ENCODE peak calls at places on chromosome 1, in seven cellular contexts. R is testis; V is naive thymus-derived CD4-positive, alpha-beta T cell; Z is neural progenitor cell; Q is body of pancreas; A is sigmoid colon; O is cardiac muscle cell. F is an unnamed sample.

GRCh38 chr1:114088392-114089299 is 65.0 kb downstream of the SYT6 start:
- DNase-seq in R (no peak), V (no peak), Z (no peak), Q (no peak), A (no peak), O (no peak), F (no peak)

GRCh38 chr1:67489643-67490042 is 59.4 kb upstream of the SERBP1 start:
- DNase-seq in R (no peak), V (no peak), Z (peak; percentile 39), Q (peak; percentile 11), A (no peak), O (peak; percentile 30), F (no peak)

GRCh38 chr1:202078211-202078610 is 44.5 kb upstream of the GPR37L1 start:
- DNase-seq in R (no peak), V (no peak), Z (no peak), Q (no peak), A (no peak), O (no peak), F (peak; percentile 80)

GRCh38 chr1:89635825-89636815 is 3.2 kb downstream of the LRRC8C start:
- DNase-seq in R (no peak), V (no peak), Z (no peak), Q (no peak), A (no peak), O (no peak), F (no peak)

GRCh38 chr1:239998312-239998649 is 93.4 kb upstream of the FMN2 start:
- DNase-seq in R (no peak), V (no peak), Z (no peak), Q (no peak), A (no peak), O (no peak), F (no peak)

GRCh38 chr1:105073660-105074059 is 1324.0 kb downstream of the AMY1C start:
- DNase-seq in R (no peak), V (no peak), Z (no peak), Q (no peak), A (no peak), O (no peak), F (no peak)

GRCh38 chr1:240522122-240522822 is 89.7 kb downstream of the GREM2 start:
- DNase-seq in R (no peak), V (no peak), Z (no peak), Q (no peak), A (no peak), O (no peak), F (no peak)

GRCh38 chr1:79259390-79260336 is 253.1 kb upstream of the ADGRL4 start:
- DNase-seq in R (no peak), V (no peak), Z (peak; percentile 27), Q (no peak), A (no peak), O (peak; percentile 32), F (no peak)

GRCh38 chr1:18373882-18374493 is 106.7 kb upstream of the KLHDC7A start:
- DNase-seq in R (peak; percentile 62), V (no peak), Z (peak; percentile 75), Q (peak; percentile 9), A (no peak), O (peak; percentile 63), F (no peak)

GRCh38 chr1:229129306-229130027 is 141.4 kb upstream of the RAB4A start:
- DNase-seq in R (no peak), V (no peak), Z (no peak), Q (no peak), A (no peak), O (no peak), F (no peak)

GRCh38 chr1:41534181-41535076 is 49.9 kb upstream of the EDN2 start:
- DNase-seq in R (no peak), V (no peak), Z (no peak), Q (no peak), A (peak; percentile 26), O (no peak), F (no peak)

GRCh38 chr1:244834596-244835275 is 722 bp upstream of the COX20 start:
- DNase-seq in R (peak; percentile 88), V (no peak), Z (no peak), Q (peak; percentile 90), A (peak; percentile 94), O (peak; percentile 94), F (peak; percentile 97)

GRCh38 chr1:102757363-102757762 is 351.0 kb downstream of the COL11A1 start:
- DNase-seq in R (no peak), V (no peak), Z (no peak), Q (no peak), A (no peak), O (no peak), F (no peak)
- H3K27ac ChIP-seq in R (no peak overlapping the region), V (no peak overlapping the region), Z (no peak overlapping the region), Q (no peak overlapping the region), A (no peak overlapping the region), O (no peak overlapping the region), F (no peak overlapping the region)

GRCh38 chr1:111990878-111991760 is 1.7 kb upstream of the KCND3 start:
- DNase-seq in R (peak; percentile 79), V (no peak), Z (peak; percentile 87), Q (peak; percentile 87), A (peak; percentile 84), O (peak; percentile 69), F (peak; percentile 57)
- H3K4me3 ChIP-seq in R (peak overlapping the region; percentile 65), V (no peak overlapping the region), Z (peak overlapping the region; percentile 65), Q (peak overlapping the region; percentile 4), A (peak overlapping the region; percentile 65), O (peak overlapping the region; percentile 66), F (peak overlapping the region; percentile 61)

DNA sequence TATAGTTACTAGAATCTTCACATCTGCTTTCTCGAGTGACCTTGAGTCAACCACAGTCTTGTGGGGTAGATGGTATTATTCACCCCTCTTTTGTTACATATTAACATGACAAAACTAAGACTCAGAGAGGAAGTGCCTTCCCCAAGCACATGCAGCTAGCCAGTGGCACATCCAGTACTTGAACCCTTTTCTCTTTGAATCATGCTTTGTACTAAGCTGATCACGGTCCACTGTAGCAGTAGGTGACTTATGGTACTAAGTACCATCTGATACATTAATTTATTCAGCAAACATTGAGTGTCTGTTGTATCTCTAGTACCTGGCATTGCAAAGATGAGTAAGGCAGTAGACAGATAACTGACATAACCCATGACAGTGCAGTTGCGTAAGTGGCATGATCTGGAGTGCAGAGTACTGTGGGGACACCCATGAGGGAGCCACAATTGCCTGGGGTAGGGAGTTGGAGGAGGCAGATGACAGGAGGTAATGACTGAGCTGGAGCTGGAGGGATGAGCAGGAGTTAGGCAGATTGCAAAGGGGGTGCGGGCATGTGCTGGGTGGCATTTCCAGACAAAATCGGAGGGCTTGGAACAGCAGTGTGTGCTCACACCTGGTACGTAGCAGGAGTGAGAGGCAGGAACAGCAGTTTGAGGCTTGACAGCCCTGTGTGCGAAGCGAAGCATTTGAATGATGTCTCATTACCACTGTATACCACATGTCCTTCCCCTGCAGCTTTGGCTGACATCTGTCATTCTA is 29.8 kb downstream of the UCK2 start:
- DNase-seq in R (no peak), V (no peak), Z (no peak), Q (peak; percentile 28), A (no peak), O (no peak), F (peak; percentile 81)
- H3K4me1 ChIP-seq in R (no peaks in the 10 kb centered on the region), V (no peaks in the 10 kb centered on the region), Z (peaks cover 34% of the 10 kb centered on the region), Q (peaks cover 59% of the 10 kb centered on the region), A (no peaks in the 10 kb centered on the region), O (peaks cover 28% of the 10 kb centered on the region), F (peaks cover 6% of the 10 kb centered on the region)

GRCh38 chr1:10699470-10699835 is 97.0 kb downstream of the CASZ1 start:
- DNase-seq in R (no peak), V (no peak), Z (no peak), Q (no peak), A (no peak), O (no peak), F (no peak)
- H3K27ac ChIP-seq in R (no peak overlapping the region), V (no peak overlapping the region), Z (no peak overlapping the region), Q (peak overlapping the region; percentile 75), A (peak overlapping the region; percentile 48), O (no peak overlapping the region), F (no peak overlapping the region)

GRCh38 chr1:209840611-209841010 is 12.8 kb downstream of the UTP25 start:
- DNase-seq in R (no peak), V (no peak), Z (no peak), Q (no peak), A (no peak), O (no peak), F (no peak)
- H3K4me3 ChIP-seq in R (no peak overlapping the region), V (no peak overlapping the region), Z (no peak overlapping the region), Q (no peak overlapping the region), A (no peak overlapping the region), O (no peak overlapping the region), F (no peak overlapping the region)

DNA sequence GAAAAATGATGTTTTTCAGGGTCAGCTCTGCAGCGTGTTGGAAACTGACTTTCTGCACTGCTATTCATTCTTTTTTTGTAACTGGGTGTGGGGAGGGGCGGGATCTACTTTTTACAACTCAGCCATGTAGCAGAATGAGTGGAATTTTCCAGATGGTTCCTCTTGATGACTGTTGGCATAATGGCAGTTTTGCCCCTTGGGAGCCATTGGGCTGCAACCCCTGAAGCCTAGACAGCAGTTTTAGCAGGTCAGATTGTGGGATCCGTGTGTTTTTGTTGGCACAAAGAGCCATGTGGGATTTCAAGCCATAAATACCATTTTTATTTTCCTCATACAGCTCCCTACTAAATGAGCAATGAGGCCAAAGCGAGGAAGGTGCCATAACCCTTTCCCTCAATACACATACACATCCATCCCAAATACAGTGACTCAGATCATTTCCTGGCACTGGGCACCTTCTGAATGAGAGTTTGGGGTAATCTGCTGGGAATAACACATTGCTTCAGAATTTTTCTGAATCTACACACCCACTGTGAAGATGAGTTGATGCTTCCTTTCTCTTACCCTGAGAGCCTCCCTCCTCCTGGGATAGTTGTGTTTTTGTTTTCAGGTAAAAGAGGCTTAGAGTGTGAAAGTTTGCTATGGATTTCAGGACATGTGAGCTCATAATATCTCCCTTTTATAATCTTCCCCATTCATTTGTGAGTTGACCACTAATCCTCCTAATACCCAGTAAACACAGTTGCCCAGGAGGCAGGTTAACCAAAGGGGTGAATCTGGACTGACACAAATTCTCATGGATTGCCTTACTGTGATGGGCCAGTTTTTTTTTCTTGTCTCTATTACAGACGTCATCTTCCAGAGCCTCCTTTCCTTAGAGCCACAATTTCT is 13.1 kb downstream of the S100A10 start:
- DNase-seq in R (peak; percentile 62), V (no peak), Z (no peak), Q (peak; percentile 31), A (no peak), O (no peak), F (no peak)
- H3K4me1 ChIP-seq in R (peaks cover 4% of the 10 kb centered on the region), V (peaks cover 19% of the 10 kb centered on the region), Z (no peaks in the 10 kb centered on the region), Q (peaks cover 8% of the 10 kb centered on the region), A (no peaks in the 10 kb centered on the region), O (no peaks in the 10 kb centered on the region), F (no peaks in the 10 kb centered on the region)

GRCh38 chr1:198271467-198271866 is 114.7 kb downstream of the NEK7 start:
- DNase-seq in R (no peak), V (no peak), Z (no peak), Q (no peak), A (no peak), O (no peak), F (no peak)

GRCh38 chr1:198269352-198269940 is 112.6 kb downstream of the NEK7 start:
- DNase-seq in R (no peak), V (no peak), Z (no peak), Q (no peak), A (no peak), O (no peak), F (no peak)

GRCh38 chr1:198273901-198274300 is 117.1 kb downstream of the NEK7 start:
- DNase-seq in R (no peak), V (no peak), Z (no peak), Q (no peak), A (no peak), O (no peak), F (no peak)

GRCh38 chr1:198270421-198270820 is 113.6 kb downstream of the NEK7 start:
- DNase-seq in R (no peak), V (no peak), Z (no peak), Q (no peak), A (no peak), O (no peak), F (no peak)

GRCh38 chr1:198272492-198272891 is 115.7 kb downstream of the NEK7 start:
- DNase-seq in R (no peak), V (no peak), Z (no peak), Q (no peak), A (no peak), O (no peak), F (no peak)
- H3K27ac ChIP-seq in R (no peak overlapping the region), V (no peak overlapping the region), Z (no peak overlapping the region), Q (no peak overlapping the region), A (no peak overlapping the region), O (peak overlapping the region; percentile 82), F (no peak overlapping the region)

F was measured in Peyer's patch.